ENCODE peak calls at places on chromosomes 5 and 9, in six cellular contexts. One of them, this sample, is unnamed.

GRCh38 chr5:35920890-35921289 is 17.5 kb downstream of the CAPSL start:
- DNase-seq in putamen: no peak
- DNase-seq in Caki2: no peak
- DNase-seq in stimulated activated CD4-positive, alpha-beta T cell treated with anti-CD3 and anti-CD28 coated beads, Interleukin-15, amount 100 ng/mL, for 24 hours: no peak
- DNase-seq in GM10248: no peak
- DNase-seq in effector memory CD4-positive, alpha-beta T cell: no peak
- DNase-seq in this sample: no peak

GRCh38 chr5:135482383-135482933 is 30.3 kb upstream of the TIFAB start:
- DNase-seq in effector memory CD4-positive, alpha-beta T cell: no peak
- DNase-seq in putamen: no peak
- DNase-seq in GM10248: no peak
- DNase-seq in Caki2: no peak
- DNase-seq in stimulated activated CD4-positive, alpha-beta T cell treated with anti-CD3 and anti-CD28 coated beads, Interleukin-15, amount 100 ng/mL, for 24 hours: no peak
- DNase-seq in this sample: no peak

GRCh38 chr5:106262395-106262794 is 1408.3 kb downstream of the EFNA5 start:
- DNase-seq in stimulated activated CD4-positive, alpha-beta T cell treated with anti-CD3 and anti-CD28 coated beads, Interleukin-15, amount 100 ng/mL, for 24 hours: no peak
- DNase-seq in putamen: no peak
- DNase-seq in GM10248: no peak
- DNase-seq in effector memory CD4-positive, alpha-beta T cell: no peak
- DNase-seq in Caki2: no peak
- DNase-seq in this sample: no peak

GRCh38 chr9:20320921-20321320 is 301.4 kb downstream of the MLLT3 start:
- DNase-seq in Caki2: no peak
- DNase-seq in GM10248: no peak
- DNase-seq in stimulated activated CD4-positive, alpha-beta T cell treated with anti-CD3 and anti-CD28 coated beads, Interleukin-15, amount 100 ng/mL, for 24 hours: no peak
- DNase-seq in putamen: no peak
- DNase-seq in effector memory CD4-positive, alpha-beta T cell: no peak
- DNase-seq in this sample: no peak

GRCh38 chr9:121887553-121888437 is 205.3 kb downstream of the TTLL11 start:
- DNase-seq in Caki2: no peak
- DNase-seq in GM10248: no peak
- DNase-seq in stimulated activated CD4-positive, alpha-beta T cell treated with anti-CD3 and anti-CD28 coated beads, Interleukin-15, amount 100 ng/mL, for 24 hours: no peak
- DNase-seq in effector memory CD4-positive, alpha-beta T cell: no peak
- DNase-seq in putamen: no peak
- DNase-seq in this sample: no peak

GRCh38 chr9:105466898-105467455 is 19.1 kb downstream of the FSD1L start:
- DNase-seq in GM10248: no peak
- DNase-seq in stimulated activated CD4-positive, alpha-beta T cell treated with anti-CD3 and anti-CD28 coated beads, Interleukin-15, amount 100 ng/mL, for 24 hours: no peak
- DNase-seq in Caki2: no peak
- DNase-seq in putamen: no peak
- DNase-seq in effector memory CD4-positive, alpha-beta T cell: no peak
- DNase-seq in this sample: no peak

GRCh38 chr5:179416906-179417470 is 71.7 kb upstream of the ADAMTS2 start:
- DNase-seq in Caki2: no peak
- DNase-seq in stimulated activated CD4-positive, alpha-beta T cell treated with anti-CD3 and anti-CD28 coated beads, Interleukin-15, amount 100 ng/mL, for 24 hours: no peak
- DNase-seq in putamen: no peak
- DNase-seq in effector memory CD4-positive, alpha-beta T cell: no peak
- DNase-seq in GM10248: no peak
- DNase-seq in this sample: no peak

GRCh38 chr9:27835746-27836145 is 262.5 kb upstream of the C9orf72 start:
- DNase-seq in putamen: no peak
- DNase-seq in stimulated activated CD4-positive, alpha-beta T cell treated with anti-CD3 and anti-CD28 coated beads, Interleukin-15, amount 100 ng/mL, for 24 hours: no peak
- DNase-seq in GM10248: no peak
- DNase-seq in effector memory CD4-positive, alpha-beta T cell: no peak
- DNase-seq in Caki2: no peak
- DNase-seq in this sample: no peak

GRCh38 chr9:84781431-84781830 is 111.9 kb downstream of the NTRK2 start:
- DNase-seq in putamen: no peak
- DNase-seq in GM10248: peak
- DNase-seq in stimulated activated CD4-positive, alpha-beta T cell treated with anti-CD3 and anti-CD28 coated beads, Interleukin-15, amount 100 ng/mL, for 24 hours: no peak
- DNase-seq in Caki2: no peak
- DNase-seq in effector memory CD4-positive, alpha-beta T cell: no peak
- DNase-seq in this sample: peak

This sample was measured in ACHN.